ENCODE peak calls at places on chromosome 15, in nine cellular contexts. One of them, this sample, is unnamed.
A peak's percentile ranks its signal among the peaks of the same experiment; 100 is the strongest.

GRCh38 chr15:91290553-91290952 is 190.5 kb downstream of the SV2B start:
- DNase-seq in spleen: no peak
- DNase-seq in right lobe of liver: no peak
- DNase-seq in suprapubic skin: no peak
- DNase-seq in heart left ventricle: no peak
- DNase-seq in ovary: no peak
- DNase-seq in upper lobe of left lung: no peak
- DNase-seq in sigmoid colon: no peak
- DNase-seq in adrenal gland: no peak
- DNase-seq in this sample: no peak

GRCh38 chr15:31434418-31435255 is 108.0 kb downstream of the KLF13 start:
- DNase-seq in spleen: peak; percentile 92
- DNase-seq in right lobe of liver: peak; percentile 61
- DNase-seq in suprapubic skin: peak; percentile 86
- DNase-seq in heart left ventricle: peak; percentile 50
- DNase-seq in ovary: no peak
- DNase-seq in upper lobe of left lung: peak; percentile 83
- DNase-seq in sigmoid colon: peak; percentile 74
- DNase-seq in adrenal gland: peak; percentile 60
- DNase-seq in this sample: no peak

GRCh38 chr15:68623301-68623892 is 44.6 kb downstream of the CORO2B start:
- DNase-seq in spleen: no peak
- DNase-seq in right lobe of liver: no peak
- DNase-seq in suprapubic skin: no peak
- DNase-seq in heart left ventricle: no peak
- DNase-seq in ovary: no peak
- DNase-seq in upper lobe of left lung: peak; percentile 42
- DNase-seq in sigmoid colon: no peak
- DNase-seq in adrenal gland: no peak
- DNase-seq in this sample: no peak

GRCh38 chr15:78804391-78804792 is 6.9 kb downstream of the ADAMTS7 start:
- DNase-seq in spleen: no peak
- DNase-seq in right lobe of liver: no peak
- DNase-seq in suprapubic skin: no peak
- DNase-seq in heart left ventricle: peak; percentile 56
- DNase-seq in ovary: no peak
- DNase-seq in upper lobe of left lung: no peak
- DNase-seq in sigmoid colon: no peak
- DNase-seq in adrenal gland: no peak
- DNase-seq in this sample: no peak

GRCh38 chr15:100707229-100707628 is 104.8 kb downstream of the ASB7 start:
- DNase-seq in spleen: no peak
- DNase-seq in right lobe of liver: no peak
- DNase-seq in suprapubic skin: no peak
- DNase-seq in heart left ventricle: no peak
- DNase-seq in ovary: no peak
- DNase-seq in upper lobe of left lung: no peak
- DNase-seq in sigmoid colon: no peak
- DNase-seq in adrenal gland: no peak
- DNase-seq in this sample: no peak

GRCh38 chr15:48052871-48053383 is 67.9 kb upstream of the SLC24A5 start:
- DNase-seq in spleen: no peak
- DNase-seq in right lobe of liver: no peak
- DNase-seq in suprapubic skin: no peak
- DNase-seq in heart left ventricle: no peak
- DNase-seq in ovary: no peak
- DNase-seq in upper lobe of left lung: no peak
- DNase-seq in sigmoid colon: no peak
- DNase-seq in adrenal gland: no peak
- DNase-seq in this sample: no peak

GRCh38 chr15:35038655-35039534 is 46.2 kb downstream of the NANOGP8 start:
- DNase-seq in spleen: no peak
- DNase-seq in right lobe of liver: no peak
- DNase-seq in suprapubic skin: no peak
- DNase-seq in heart left ventricle: no peak
- DNase-seq in ovary: no peak
- DNase-seq in upper lobe of left lung: no peak
- DNase-seq in sigmoid colon: no peak
- DNase-seq in adrenal gland: no peak
- DNase-seq in this sample: no peak

GRCh38 chr15:100060276-100060926 is 281.4 kb downstream of the ADAMTS17 start:
- DNase-seq in spleen: no peak
- DNase-seq in right lobe of liver: no peak
- DNase-seq in suprapubic skin: no peak
- DNase-seq in heart left ventricle: peak; percentile 35
- DNase-seq in ovary: peak; percentile 23
- DNase-seq in upper lobe of left lung: no peak
- DNase-seq in sigmoid colon: no peak
- DNase-seq in adrenal gland: no peak
- DNase-seq in this sample: no peak

GRCh38 chr15:75720787-75721461 is 8.3 kb upstream of the CSPG4 start:
- DNase-seq in spleen: no peak
- DNase-seq in right lobe of liver: peak; percentile 68
- DNase-seq in suprapubic skin: no peak
- DNase-seq in heart left ventricle: peak; percentile 78
- DNase-seq in ovary: no peak
- DNase-seq in upper lobe of left lung: no peak
- DNase-seq in sigmoid colon: peak; percentile 86
- DNase-seq in adrenal gland: no peak
- DNase-seq in this sample: no peak

GRCh38 chr15:68431037-68431791 is 749 bp downstream of the ITGA11 start:
- DNase-seq in spleen: no peak
- DNase-seq in right lobe of liver: no peak
- DNase-seq in suprapubic skin: no peak
- DNase-seq in heart left ventricle: peak; percentile 54
- DNase-seq in ovary: peak; percentile 22
- DNase-seq in upper lobe of left lung: peak; percentile 88
- DNase-seq in sigmoid colon: no peak
- DNase-seq in adrenal gland: no peak
- DNase-seq in this sample: no peak

GRCh38 chr15:78131295-78132021 is at the start of gene CIB2:
- DNase-seq in spleen: peak; percentile 95
- DNase-seq in right lobe of liver: peak; percentile 75
- DNase-seq in suprapubic skin: no peak
- DNase-seq in heart left ventricle: peak; percentile 78
- DNase-seq in ovary: peak; percentile 73
- DNase-seq in upper lobe of left lung: peak; percentile 95
- DNase-seq in sigmoid colon: peak; percentile 84
- DNase-seq in adrenal gland: peak; percentile 62
- DNase-seq in this sample: no peak

GRCh38 chr15:93835378-93835777 is 396.0 kb upstream of the MCTP2 start:
- DNase-seq in spleen: no peak
- DNase-seq in right lobe of liver: no peak
- DNase-seq in suprapubic skin: no peak
- DNase-seq in heart left ventricle: no peak
- DNase-seq in ovary: no peak
- DNase-seq in upper lobe of left lung: no peak
- DNase-seq in sigmoid colon: no peak
- DNase-seq in adrenal gland: no peak
- DNase-seq in this sample: no peak

GRCh38 chr15:90042766-90043525 is 41.8 kb downstream of the ZNF710 start:
- DNase-seq in spleen: peak; percentile 72
- DNase-seq in right lobe of liver: peak; percentile 46
- DNase-seq in suprapubic skin: no peak
- DNase-seq in heart left ventricle: no peak
- DNase-seq in ovary: no peak
- DNase-seq in upper lobe of left lung: peak; percentile 56
- DNase-seq in sigmoid colon: no peak
- DNase-seq in adrenal gland: no peak
- DNase-seq in this sample: no peak

DNA sequence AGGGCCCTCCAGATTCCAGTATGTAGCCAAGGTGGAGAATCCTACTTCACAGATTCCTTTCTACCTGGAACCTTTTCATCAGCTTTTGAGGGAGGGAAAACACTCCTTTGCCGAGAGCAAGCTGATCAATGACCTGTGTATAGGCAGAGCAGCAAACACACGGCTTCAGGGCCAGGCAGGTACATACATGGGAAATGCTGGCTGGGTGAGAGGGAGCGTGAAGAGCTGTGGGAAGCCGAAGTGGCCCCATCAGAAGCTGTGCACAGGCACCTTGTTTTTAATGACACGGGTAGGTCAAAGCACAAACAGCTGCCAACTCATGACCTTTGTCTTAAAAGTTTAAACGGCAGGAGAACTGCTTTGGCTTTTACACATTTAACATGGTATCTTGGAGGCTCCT is 25.3 kb downstream of the STARD5 start:
- DNase-seq in spleen: peak; percentile 72
- DNase-seq in right lobe of liver: no peak
- DNase-seq in suprapubic skin: no peak
- DNase-seq in heart left ventricle: no peak
- DNase-seq in ovary: no peak
- DNase-seq in upper lobe of left lung: no peak
- DNase-seq in sigmoid colon: no peak
- DNase-seq in adrenal gland: no peak
- DNase-seq in this sample: no peak
- TF ChIP-seq POLR2A in spleen: no peak
- TF ChIP-seq POLR2A in right lobe of liver: no peak
- TF ChIP-seq POLR2A in suprapubic skin: no peak
- TF ChIP-seq POLR2A in heart left ventricle: no peak
- TF ChIP-seq POLR2A in ovary: no peak
- TF ChIP-seq POLR2A in upper lobe of left lung: no peak
- TF ChIP-seq POLR2A in sigmoid colon: no peak
- TF ChIP-seq POLR2A in adrenal gland: no peak
- TF ChIP-seq POLR2A in this sample: no peak

GRCh38 chr15:39999538-39999937 is 39.4 kb downstream of the SRP14 start:
- DNase-seq in spleen: no peak
- DNase-seq in right lobe of liver: no peak
- DNase-seq in suprapubic skin: no peak
- DNase-seq in heart left ventricle: no peak
- DNase-seq in ovary: no peak
- DNase-seq in upper lobe of left lung: no peak
- DNase-seq in sigmoid colon: no peak
- DNase-seq in adrenal gland: no peak
- DNase-seq in this sample: no peak

GRCh38 chr15:39998511-39998910 is 40.5 kb downstream of the SRP14 start:
- DNase-seq in spleen: no peak
- DNase-seq in right lobe of liver: no peak
- DNase-seq in suprapubic skin: no peak
- DNase-seq in heart left ventricle: no peak
- DNase-seq in ovary: no peak
- DNase-seq in upper lobe of left lung: no peak
- DNase-seq in sigmoid colon: no peak
- DNase-seq in adrenal gland: no peak
- DNase-seq in this sample: no peak

GRCh38 chr15:40003491-40003916 is 35.5 kb downstream of the SRP14 start:
- DNase-seq in spleen: no peak
- DNase-seq in right lobe of liver: no peak
- DNase-seq in suprapubic skin: no peak
- DNase-seq in heart left ventricle: no peak
- DNase-seq in ovary: no peak
- DNase-seq in upper lobe of left lung: no peak
- DNase-seq in sigmoid colon: no peak
- DNase-seq in adrenal gland: no peak
- DNase-seq in this sample: no peak

GRCh38 chr15:40006003-40006402 is 33.0 kb downstream of the SRP14 start:
- DNase-seq in spleen: no peak
- DNase-seq in right lobe of liver: no peak
- DNase-seq in suprapubic skin: no peak
- DNase-seq in heart left ventricle: no peak
- DNase-seq in ovary: no peak
- DNase-seq in upper lobe of left lung: no peak
- DNase-seq in sigmoid colon: no peak
- DNase-seq in adrenal gland: no peak
- DNase-seq in this sample: no peak

DNA sequence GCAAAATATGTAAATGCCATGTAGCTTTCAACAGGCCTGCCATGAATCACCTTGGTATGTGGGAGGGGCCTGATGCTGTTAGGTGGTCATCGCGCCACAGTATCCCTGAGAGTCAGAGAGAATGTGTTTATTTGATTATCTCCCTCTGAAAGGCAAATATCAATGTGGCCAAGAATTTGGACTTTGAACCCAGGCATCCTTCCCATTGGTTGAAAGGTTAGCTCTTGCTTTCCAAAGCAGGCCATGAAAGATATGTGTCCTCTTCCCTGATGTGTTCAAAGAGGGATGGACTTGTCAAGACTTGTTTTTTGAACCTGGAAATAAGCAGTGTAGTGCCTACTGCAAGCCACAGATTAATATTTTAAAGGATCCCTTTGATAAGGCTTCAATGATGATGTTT is 36.7 kb downstream of the SRP14 start:
- DNase-seq in spleen: no peak
- DNase-seq in right lobe of liver: no peak
- DNase-seq in suprapubic skin: no peak
- DNase-seq in heart left ventricle: no peak
- DNase-seq in ovary: no peak
- DNase-seq in upper lobe of left lung: no peak
- DNase-seq in sigmoid colon: no peak
- DNase-seq in adrenal gland: no peak
- DNase-seq in this sample: no peak
- H3K36me3 ChIP-seq in spleen: peaks cover 68% of the 10 kb centered on the region
- H3K36me3 ChIP-seq in right lobe of liver: peaks cover 15% of the 10 kb centered on the region
- H3K36me3 ChIP-seq in suprapubic skin: peaks cover 69% of the 10 kb centered on the region
- H3K36me3 ChIP-seq in heart left ventricle: peaks cover 2% of the 10 kb centered on the region
- H3K36me3 ChIP-seq in ovary: no peaks in the 10 kb centered on the region
- H3K36me3 ChIP-seq in upper lobe of left lung: peaks cover 13% of the 10 kb centered on the region
- H3K36me3 ChIP-seq in sigmoid colon: peaks cover 25% of the 10 kb centered on the region
- H3K36me3 ChIP-seq in adrenal gland: peaks cover 52% of the 10 kb centered on the region
- H3K36me3 ChIP-seq in this sample: peaks cover 14% of the 10 kb centered on the region

DNA sequence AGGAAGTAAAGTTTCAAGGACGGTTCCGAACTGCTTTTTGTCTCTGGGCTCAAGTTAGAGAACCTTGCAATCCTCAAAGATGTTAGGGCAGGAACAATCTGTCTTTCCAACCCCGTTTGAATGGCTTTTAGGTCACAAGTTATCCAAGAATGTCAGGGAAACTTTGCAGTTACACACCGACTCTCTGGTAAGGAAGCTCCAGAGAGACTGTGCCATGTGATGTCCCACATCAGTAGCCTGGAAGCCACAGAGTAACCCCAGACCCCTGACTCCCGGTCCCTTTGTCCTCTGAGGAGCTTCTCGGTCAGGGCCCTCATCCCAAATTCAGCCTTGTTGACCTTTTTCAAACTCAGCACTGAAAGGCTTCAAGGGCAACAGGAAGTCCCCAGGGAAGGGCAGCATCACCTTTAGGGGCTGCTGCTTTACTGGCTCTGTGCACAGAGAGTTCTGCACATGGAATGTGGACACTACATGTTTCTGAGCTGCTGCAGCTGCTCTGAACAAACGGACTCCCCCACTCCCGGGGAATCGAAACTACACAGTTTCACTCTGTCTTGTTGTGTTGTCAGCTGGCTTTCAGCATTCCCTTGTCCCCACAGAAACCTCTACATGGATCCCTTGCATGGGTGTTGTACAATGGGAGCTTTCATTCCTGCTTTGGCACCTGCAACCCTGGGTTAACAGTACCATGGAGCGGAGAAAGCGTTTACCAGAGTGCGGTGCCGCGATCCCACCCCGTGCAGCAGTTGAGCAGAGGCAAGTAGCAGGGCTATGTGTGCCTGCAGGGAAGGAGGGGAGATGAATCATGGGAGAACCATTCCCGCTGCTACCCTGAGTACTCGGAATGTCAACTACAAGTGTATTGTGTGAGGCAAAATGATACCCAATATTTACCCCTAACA is 408.2 kb upstream of the THBS1 start:
- DNase-seq in spleen: no peak
- DNase-seq in right lobe of liver: no peak
- DNase-seq in suprapubic skin: no peak
- DNase-seq in heart left ventricle: peak; percentile 25
- DNase-seq in ovary: peak; percentile 51
- DNase-seq in upper lobe of left lung: peak; percentile 30
- DNase-seq in sigmoid colon: peak; percentile 77
- DNase-seq in adrenal gland: peak; percentile 26
- DNase-seq in this sample: no peak
- TF ChIP-seq POLR2A in spleen: no peak
- TF ChIP-seq POLR2A in right lobe of liver: no peak
- TF ChIP-seq POLR2A in suprapubic skin: no peak
- TF ChIP-seq POLR2A in heart left ventricle: no peak
- TF ChIP-seq POLR2A in ovary: no peak
- TF ChIP-seq POLR2A in upper lobe of left lung: no peak
- TF ChIP-seq POLR2A in sigmoid colon: no peak
- TF ChIP-seq POLR2A in adrenal gland: no peak
- TF ChIP-seq POLR2A in this sample: no peak

GRCh38 chr15:22850055-22850454 is 11.6 kb downstream of the NIPA2 start:
- DNase-seq in spleen: no peak
- DNase-seq in right lobe of liver: no peak
- DNase-seq in suprapubic skin: no peak
- DNase-seq in heart left ventricle: no peak
- DNase-seq in ovary: no peak
- DNase-seq in upper lobe of left lung: no peak
- DNase-seq in sigmoid colon: no peak
- DNase-seq in adrenal gland: no peak
- DNase-seq in this sample: no peak
- H3K36me3 ChIP-seq in spleen: peaks cover 88% of the 10 kb centered on the region
- H3K36me3 ChIP-seq in right lobe of liver: peaks cover 5% of the 10 kb centered on the region
- H3K36me3 ChIP-seq in suprapubic skin: peaks cover 63% of the 10 kb centered on the region
- H3K36me3 ChIP-seq in heart left ventricle: peaks cover 10% of the 10 kb centered on the region
- H3K36me3 ChIP-seq in ovary: no peaks in the 10 kb centered on the region
- H3K36me3 ChIP-seq in upper lobe of left lung: peaks cover 7% of the 10 kb centered on the region
- H3K36me3 ChIP-seq in sigmoid colon: peaks cover 14% of the 10 kb centered on the region
- H3K36me3 ChIP-seq in adrenal gland: peaks cover 35% of the 10 kb centered on the region
- H3K36me3 ChIP-seq in this sample: no peaks in the 10 kb centered on the region